ENCODE peak calls at places on chromosomes 5 and 9, in four cellular contexts. L is GM12878, D is HepG2, Z is WTC11. M is an unnamed sample.

GRCh38 chr5:44372028-44372427 is 17.2 kb downstream of the FGF10 start:
- DNase-seq in L (no peak), D (no peak), Z (no peak), M (no peak)

GRCh38 chr5:79552984-79553383 is 39.0 kb upstream of the HOMER1 start:
- DNase-seq in L (no peak), D (no peak), Z (no peak), M (no peak)

GRCh38 chr9:30967484-30967883 is 1417.0 kb upstream of the ACO1 start:
- DNase-seq in L (no peak), D (no peak), Z (no peak), M (no peak)

GRCh38 chr5:16510123-16510522 is 44.5 kb upstream of the ZNF622 start:
- DNase-seq in L (no peak), D (no peak), Z (no peak), M (no peak)

GRCh38 chr9:114050646-114051045 is 27.5 kb downstream of the AMBP start:
- DNase-seq in L (no peak), D (no peak), Z (no peak), M (no peak)

GRCh38 chr9:126733005-126733404 is 71.8 kb upstream of the ZBTB43 start:
- DNase-seq in L (no peak), D (peak; percentile 68), Z (no peak), M (no peak)

GRCh38 chr5:68618501-68618900 is 402.9 kb downstream of the PIK3R1 start:
- DNase-seq in L (no peak), D (no peak), Z (no peak), M (no peak)

GRCh38 chr9:33297455-33297854 is 7.1 kb downstream of the NFX1 start:
- DNase-seq in L (peak; percentile 78), D (no peak), Z (no peak), M (no peak)

GRCh38 chr5:11758321-11758720 is 145.9 kb downstream of the CTNND2 start:
- DNase-seq in L (no peak), D (no peak), Z (no peak), M (no peak)

GRCh38 chr5:79794347-79794746 is 104.7 kb downstream of the CMYA5 start:
- DNase-seq in L (no peak), D (no peak), Z (no peak), M (no peak)

GRCh38 chr5:35823347-35823875 is 33.3 kb upstream of the IL7R start:
- DNase-seq in L (no peak), D (no peak), Z (no peak), M (no peak)

GRCh38 chr9:70574222-70574837 is 159.9 kb upstream of the KLF9 start:
- DNase-seq in L (no peak), D (no peak), Z (no peak), M (no peak)

GRCh38 chr5:51381801-51382507 is 1.3 kb upstream of the ISL1 start:
- DNase-seq in L (no peak), D (no peak), Z (peak; percentile 26), M (no peak)

GRCh38 chr9:131671150-131671549 is 68.7 kb downstream of the RAPGEF1 start:
- DNase-seq in L (no peak), D (no peak), Z (no peak), M (no peak)

GRCh38 chr5:141786700-141787099 is 91.5 kb downstream of the PCDH1 start:
- DNase-seq in L (no peak), D (no peak), Z (no peak), M (no peak)

GRCh38 chr9:100196215-100196614 is 97.2 kb downstream of the INVS start:
- DNase-seq in L (no peak), D (no peak), Z (no peak), M (no peak)

GRCh38 chr5:448766-449090 is 5.8 kb downstream of the EXOC3 start:
- DNase-seq in L (no peak), D (no peak), Z (no peak), M (no peak)

GRCh38 chr9:120152295-120152694 is 427.7 kb downstream of the CDK5RAP2 start:
- DNase-seq in L (no peak), D (no peak), Z (peak; percentile 45), M (peak; percentile 38)

GRCh38 chr5:127068771-127069330 is 4.5 kb downstream of the C5orf63 start:
- DNase-seq in L (no peak), D (no peak), Z (no peak), M (no peak)

GRCh38 chr5:58264276-58264675 is 195.6 kb downstream of the PLK2 start:
- DNase-seq in L (no peak), D (no peak), Z (no peak), M (no peak)

GRCh38 chr9:101242651-101243050 is 142.2 kb downstream of the BAAT start:
- DNase-seq in L (no peak), D (no peak), Z (no peak), M (no peak)

GRCh38 chr9:101247297-101247696 is 137.5 kb downstream of the BAAT start:
- DNase-seq in L (no peak), D (no peak), Z (no peak), M (no peak)

GRCh38 chr9:101246691-101247090 is 138.1 kb downstream of the BAAT start:
- DNase-seq in L (no peak), D (no peak), Z (no peak), M (no peak)
- TF ChIP-seq ETV6 in L (no peak), D (no peak), Z (no peak), M (no peak)

DNA sequence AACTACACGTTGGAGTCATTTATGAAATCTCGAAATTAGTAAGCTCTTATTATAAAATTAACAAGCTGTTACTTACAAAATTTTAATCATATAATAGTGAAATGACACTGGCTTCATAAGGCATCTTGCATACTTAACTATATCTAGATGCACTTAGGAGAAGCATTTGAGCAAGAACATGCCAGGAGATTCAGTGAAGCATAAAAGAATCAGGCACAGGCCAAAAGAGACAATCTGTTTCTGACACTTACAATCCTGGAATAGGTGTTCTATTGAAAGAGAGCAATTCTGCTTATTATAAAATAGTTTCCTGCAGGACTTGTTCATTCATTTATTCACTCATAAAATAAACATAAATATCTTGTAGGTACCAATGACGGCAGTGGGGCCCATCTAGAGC is 1152.2 kb upstream of the CDH6 start:
- DNase-seq in L (no peak), D (no peak), Z (no peak), M (no peak)
- TF ChIP-seq ETV6 in L (no peak), D (no peak), Z (no peak), M (no peak)

DNA sequence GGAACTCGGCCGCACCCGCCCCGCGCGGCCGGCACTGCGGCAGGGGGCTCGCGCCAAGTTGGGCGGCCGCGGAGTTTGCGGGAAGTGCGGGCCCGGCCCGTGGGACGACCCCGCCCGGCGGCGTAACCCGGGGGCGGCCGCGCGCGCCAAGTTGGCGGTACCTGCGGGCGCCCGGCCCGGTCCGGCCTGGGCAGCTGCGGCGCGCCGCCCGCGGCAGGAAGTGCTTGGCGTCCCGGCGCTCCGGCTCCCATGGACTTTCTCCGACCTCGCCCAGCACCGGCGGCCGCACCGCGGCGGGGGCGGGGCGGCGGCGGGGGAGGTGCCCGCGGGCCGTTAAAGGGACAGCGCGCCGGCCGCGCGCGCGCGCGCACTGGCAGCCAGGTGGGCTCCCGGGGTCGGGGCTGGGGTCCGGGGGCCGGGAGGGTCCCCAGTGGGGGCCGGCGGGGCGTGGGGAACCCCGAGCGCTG is at the start of gene NACC2:
- DNase-seq in L (no peak), D (no peak), Z (peak; percentile 49), M (peak; percentile 82)
- TF ChIP-seq ETV6 in L (no peak), D (no peak), Z (no peak), M (no peak)

DNA sequence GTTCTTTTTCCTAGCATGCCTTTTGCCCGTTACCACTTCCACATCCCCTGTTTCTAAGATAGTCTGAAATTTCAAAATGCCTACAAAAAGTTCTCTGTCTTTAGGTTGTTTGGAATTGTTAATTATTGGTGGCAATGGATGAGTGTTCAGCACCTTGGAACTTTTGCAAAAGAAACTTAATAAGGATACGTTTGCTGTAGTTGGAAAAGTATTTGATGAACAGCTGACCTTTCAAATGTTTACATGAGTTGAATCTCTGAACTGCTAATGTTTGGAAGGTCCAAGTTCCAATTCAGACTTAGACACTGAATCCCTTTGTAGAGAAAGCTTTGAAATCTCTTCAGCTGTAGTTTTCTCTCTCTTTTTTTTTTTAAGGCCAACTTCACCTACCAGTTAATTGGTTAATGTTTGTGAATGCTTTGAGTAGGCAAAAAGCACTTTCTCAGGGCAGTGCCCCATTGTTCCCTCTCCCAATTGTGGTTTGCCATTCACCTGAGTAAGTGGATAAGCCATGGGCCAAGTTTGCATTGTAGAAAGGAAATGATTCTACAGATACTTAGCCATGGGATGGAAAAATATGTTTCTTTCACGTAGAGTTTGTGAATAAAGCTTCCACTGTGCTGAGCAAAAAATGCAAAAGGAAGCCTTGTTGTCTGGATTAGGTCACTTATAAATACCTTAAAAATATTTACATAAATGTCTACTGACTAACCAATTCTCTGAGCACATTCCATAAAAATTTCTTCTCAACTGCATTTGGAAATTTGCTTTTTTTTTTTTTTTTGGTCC is 156.4 kb upstream of the ELL2 start:
- DNase-seq in L (no peak), D (peak; percentile 98), Z (no peak), M (no peak)
- TF ChIP-seq ETV6 in L (no peak), D (no peak), Z (no peak), M (no peak)

M was measured in K562.